ENCODE peak calls at places on chromosomes 12 and 14, in six cellular contexts. One of them, this sample, is unnamed.

GRCh38 chr12:28219827-28220226 is 29.6 kb downstream of the CCDC91 start:
- DNase-seq in stomach: no peak
- DNase-seq in K562: no peak
- DNase-seq in GM12878: no peak
- DNase-seq in suprapubic skin: no peak
- DNase-seq in spleen: no peak
- DNase-seq in this sample: no peak

GRCh38 chr12:21328578-21328977 is 6.1 kb downstream of the SLCO1A2 start:
- DNase-seq in K562: no peak
- DNase-seq in suprapubic skin: no peak
- DNase-seq in GM12878: no peak
- DNase-seq in stomach: no peak
- DNase-seq in spleen: no peak
- DNase-seq in this sample: no peak

GRCh38 chr14:59998575-59998974 is 78.6 kb downstream of the LRRC9 start:
- DNase-seq in spleen: no peak
- DNase-seq in suprapubic skin: no peak
- DNase-seq in stomach: no peak
- DNase-seq in K562: no peak
- DNase-seq in GM12878: no peak
- DNase-seq in this sample: no peak

GRCh38 chr12:94282675-94283074 is 134.3 kb downstream of the PLXNC1 start:
- DNase-seq in suprapubic skin: no peak
- DNase-seq in stomach: peak
- DNase-seq in GM12878: no peak
- DNase-seq in spleen: peak
- DNase-seq in K562: no peak
- DNase-seq in this sample: no peak

GRCh38 chr12:76922821-76923315 is 44.0 kb upstream of the CSRP2 start:
- DNase-seq in stomach: no peak
- DNase-seq in spleen: no peak
- DNase-seq in suprapubic skin: no peak
- DNase-seq in K562: no peak
- DNase-seq in GM12878: no peak
- DNase-seq in this sample: no peak

GRCh38 chr12:20588057-20588456 is 107.1 kb upstream of the SLCO1C1 start:
- DNase-seq in GM12878: no peak
- DNase-seq in spleen: no peak
- DNase-seq in K562: no peak
- DNase-seq in suprapubic skin: no peak
- DNase-seq in stomach: no peak
- DNase-seq in this sample: no peak

GRCh38 chr12:51972849-51973273 is 21.4 kb downstream of the ACVR1B start:
- DNase-seq in K562: peak
- DNase-seq in GM12878: no peak
- DNase-seq in stomach: peak
- DNase-seq in spleen: peak
- DNase-seq in suprapubic skin: no peak
- DNase-seq in this sample: no peak

GRCh38 chr12:59570134-59570533 is 25.7 kb upstream of the SLC16A7 start:
- DNase-seq in K562: no peak
- DNase-seq in spleen: no peak
- DNase-seq in stomach: no peak
- DNase-seq in suprapubic skin: no peak
- DNase-seq in GM12878: no peak
- DNase-seq in this sample: no peak

GRCh38 chr12:18677189-18677588 is 60.6 kb downstream of the PLCZ1 start:
- DNase-seq in suprapubic skin: no peak
- DNase-seq in K562: no peak
- DNase-seq in spleen: no peak
- DNase-seq in stomach: no peak
- DNase-seq in GM12878: no peak
- DNase-seq in this sample: no peak

GRCh38 chr14:77040995-77041744 is 12.7 kb upstream of the IRF2BPL start:
- DNase-seq in GM12878: no peak
- DNase-seq in stomach: no peak
- DNase-seq in suprapubic skin: no peak
- DNase-seq in K562: no peak
- DNase-seq in spleen: no peak
- DNase-seq in this sample: no peak

GRCh38 chr12:65925626-65926025 is 101.3 kb downstream of the HMGA2 start:
- DNase-seq in GM12878: no peak
- DNase-seq in suprapubic skin: no peak
- DNase-seq in spleen: no peak
- DNase-seq in stomach: no peak
- DNase-seq in K562: no peak
- DNase-seq in this sample: no peak

GRCh38 chr12:109777544-109777943 is 55.7 kb downstream of the TRPV4 start:
- DNase-seq in K562: peak
- DNase-seq in suprapubic skin: no peak
- DNase-seq in GM12878: peak
- DNase-seq in spleen: peak
- DNase-seq in stomach: no peak
- DNase-seq in this sample: no peak

GRCh38 chr12:47725091-47725772 is at the start of gene ENDOU:
- DNase-seq in suprapubic skin: peak
- DNase-seq in stomach: no peak
- DNase-seq in K562: no peak
- DNase-seq in GM12878: no peak
- DNase-seq in spleen: no peak
- DNase-seq in this sample: no peak

GRCh38 chr14:72907886-72908285 is 14.0 kb upstream of the DPF3 start:
- DNase-seq in stomach: no peak
- DNase-seq in suprapubic skin: no peak
- DNase-seq in GM12878: no peak
- DNase-seq in K562: peak
- DNase-seq in spleen: no peak
- DNase-seq in this sample: no peak

GRCh38 chr14:36204674-36205073 is 28.2 kb upstream of the PTCSC3 start:
- DNase-seq in suprapubic skin: no peak
- DNase-seq in spleen: no peak
- DNase-seq in K562: no peak
- DNase-seq in GM12878: no peak
- DNase-seq in stomach: no peak
- DNase-seq in this sample: no peak

GRCh38 chr14:67263499-67264149 is 22.4 kb downstream of the PALS1 start:
- DNase-seq in GM12878: no peak
- DNase-seq in K562: no peak
- DNase-seq in stomach: no peak
- DNase-seq in spleen: no peak
- DNase-seq in suprapubic skin: no peak
- DNase-seq in this sample: no peak

GRCh38 chr14:50530358-50530757 is 2.0 kb downstream of the MAP4K5 start:
- DNase-seq in suprapubic skin: no peak
- DNase-seq in spleen: no peak
- DNase-seq in stomach: no peak
- DNase-seq in K562: no peak
- DNase-seq in GM12878: no peak
- DNase-seq in this sample: no peak

GRCh38 chr12:69508581-69508980 is 38.4 kb downstream of the FRS2 start:
- DNase-seq in spleen: no peak
- DNase-seq in GM12878: no peak
- DNase-seq in stomach: no peak
- DNase-seq in suprapubic skin: no peak
- DNase-seq in K562: no peak
- DNase-seq in this sample: no peak

GRCh38 chr14:100406505-100407131 is 83.5 kb downstream of the SLC25A47 start:
- DNase-seq in suprapubic skin: no peak
- DNase-seq in stomach: peak
- DNase-seq in K562: peak
- DNase-seq in spleen: peak
- DNase-seq in GM12878: no peak
- DNase-seq in this sample: no peak

GRCh38 chr12:120116792-120117651 is 469 bp upstream of the RAB35 start:
- DNase-seq in GM12878: no peak
- DNase-seq in spleen: peak
- DNase-seq in K562: peak
- DNase-seq in stomach: peak
- DNase-seq in suprapubic skin: peak
- DNase-seq in this sample: peak
- TF ChIP-seq POLR2A in GM12878: peak
- TF ChIP-seq POLR2A in spleen: peak
- TF ChIP-seq POLR2A in K562: peak
- TF ChIP-seq POLR2A in stomach: peak
- TF ChIP-seq POLR2A in suprapubic skin: peak
- TF ChIP-seq POLR2A in this sample: no peak

DNA sequence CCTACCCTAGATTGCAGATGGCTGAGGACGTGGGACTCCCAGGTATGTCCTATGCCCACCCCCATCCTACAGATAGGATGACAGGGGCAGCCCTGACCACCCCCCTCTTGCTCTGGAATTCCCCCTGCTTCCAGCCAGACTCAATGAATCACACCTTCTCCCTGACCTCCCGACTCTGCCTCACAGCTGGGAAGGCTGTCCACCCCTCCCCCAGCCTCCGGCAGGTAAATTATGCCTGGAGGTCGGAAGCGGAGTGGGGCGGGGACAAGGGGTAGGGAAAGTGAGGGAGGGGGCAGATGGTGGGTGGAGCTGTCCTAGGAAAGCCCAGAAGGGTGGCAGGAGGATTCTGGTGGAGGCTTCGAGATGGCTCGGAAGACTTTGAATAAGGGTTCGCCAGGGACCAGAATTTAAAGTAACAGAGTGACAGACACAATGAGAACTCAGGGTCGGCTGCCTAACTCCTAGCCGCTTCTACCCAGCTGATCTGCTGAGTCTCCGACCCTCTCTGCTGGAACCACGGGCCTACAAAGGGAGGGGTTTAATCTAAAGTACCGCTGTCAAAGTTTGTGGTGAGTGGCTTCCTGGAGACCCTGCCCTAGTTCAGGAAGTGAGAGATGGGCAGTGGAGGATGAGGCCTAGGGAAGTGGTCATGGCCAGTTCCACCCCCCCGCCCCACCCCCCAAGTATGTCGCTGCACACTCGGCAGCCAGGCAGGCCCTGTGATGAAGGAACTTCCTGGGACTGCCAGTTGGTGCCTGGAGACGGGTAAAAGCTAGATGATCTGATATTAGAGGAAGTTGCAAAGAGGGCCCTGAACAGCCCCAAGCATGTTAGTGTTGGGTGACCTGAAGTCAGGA is 4.2 kb downstream of the PLEKHG3 start:
- DNase-seq in suprapubic skin: peak
- DNase-seq in GM12878: no peak
- DNase-seq in spleen: peak
- DNase-seq in stomach: no peak
- DNase-seq in K562: no peak
- DNase-seq in this sample: no peak
- H3K4me3 ChIP-seq in suprapubic skin: peak
- H3K4me3 ChIP-seq in GM12878: no peak
- H3K4me3 ChIP-seq in spleen: peak
- H3K4me3 ChIP-seq in stomach: peak
- H3K4me3 ChIP-seq in K562: no peak
- H3K4me3 ChIP-seq in this sample: peak

GRCh38 chr12:64767495-64767894 is 8.3 kb upstream of the GNS start:
- DNase-seq in K562: peak
- DNase-seq in suprapubic skin: no peak
- DNase-seq in stomach: no peak
- DNase-seq in GM12878: no peak
- DNase-seq in spleen: no peak
- DNase-seq in this sample: no peak
- TF ChIP-seq POLR2AphosphoS5 in K562: no peak
- TF ChIP-seq POLR2AphosphoS5 in suprapubic skin: no peak
- TF ChIP-seq POLR2AphosphoS5 in stomach: no peak
- TF ChIP-seq POLR2AphosphoS5 in GM12878: no peak
- TF ChIP-seq POLR2AphosphoS5 in spleen: no peak
- TF ChIP-seq POLR2AphosphoS5 in this sample: no peak

DNA sequence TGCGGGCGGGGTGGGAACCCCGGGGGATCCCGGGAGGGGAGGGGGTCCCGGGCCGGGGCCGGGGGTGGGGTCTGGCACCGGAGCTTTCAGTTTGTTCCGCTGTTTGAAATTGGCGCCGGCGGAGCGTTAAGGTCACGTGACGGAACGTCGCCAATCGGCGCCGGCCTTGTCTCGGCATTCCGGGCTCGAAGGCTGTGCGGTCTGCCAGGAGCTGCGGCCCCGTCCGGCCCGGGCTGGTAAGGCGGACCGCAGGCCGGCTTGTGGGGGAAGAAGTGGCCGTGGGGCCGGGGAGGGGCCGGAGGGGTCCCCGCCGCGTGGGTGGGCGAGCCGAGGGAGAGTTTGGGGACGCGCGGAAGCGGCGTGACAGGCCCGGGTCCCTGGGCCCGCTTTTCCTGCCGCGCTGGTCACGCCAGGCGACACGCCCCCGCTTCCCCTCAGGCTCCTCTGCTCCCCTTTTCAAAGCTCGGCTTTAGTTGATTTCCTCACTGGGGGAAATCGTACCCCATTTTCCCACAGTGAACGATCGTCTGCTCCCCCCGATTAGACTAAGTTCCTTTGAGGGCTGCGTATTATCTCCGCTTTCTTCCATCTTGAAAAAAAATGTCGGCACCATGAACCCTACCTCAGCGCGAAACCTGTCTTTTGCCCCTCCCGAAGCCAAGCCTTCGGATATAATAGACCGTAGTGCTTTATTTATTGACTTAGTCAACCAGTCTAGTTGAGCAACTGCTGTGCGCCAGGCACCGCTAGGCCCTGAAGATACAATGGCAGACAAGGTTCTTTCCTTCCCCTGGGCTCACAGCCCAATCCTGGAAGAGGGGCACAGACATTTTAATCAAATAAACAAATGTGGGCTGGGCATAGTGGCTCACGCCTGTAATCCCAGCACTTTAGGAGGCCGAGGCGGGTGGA is at the start of the genes FOXM1 and RHNO1:
- DNase-seq in GM12878: no peak
- DNase-seq in K562: peak
- DNase-seq in spleen: peak
- DNase-seq in suprapubic skin: peak
- DNase-seq in stomach: peak
- DNase-seq in this sample: peak
- TF ChIP-seq POLR2A in GM12878: peak
- TF ChIP-seq POLR2A in K562: peak
- TF ChIP-seq POLR2A in spleen: peak
- TF ChIP-seq POLR2A in suprapubic skin: peak
- TF ChIP-seq POLR2A in stomach: no peak
- TF ChIP-seq POLR2A in this sample: peak

DNA sequence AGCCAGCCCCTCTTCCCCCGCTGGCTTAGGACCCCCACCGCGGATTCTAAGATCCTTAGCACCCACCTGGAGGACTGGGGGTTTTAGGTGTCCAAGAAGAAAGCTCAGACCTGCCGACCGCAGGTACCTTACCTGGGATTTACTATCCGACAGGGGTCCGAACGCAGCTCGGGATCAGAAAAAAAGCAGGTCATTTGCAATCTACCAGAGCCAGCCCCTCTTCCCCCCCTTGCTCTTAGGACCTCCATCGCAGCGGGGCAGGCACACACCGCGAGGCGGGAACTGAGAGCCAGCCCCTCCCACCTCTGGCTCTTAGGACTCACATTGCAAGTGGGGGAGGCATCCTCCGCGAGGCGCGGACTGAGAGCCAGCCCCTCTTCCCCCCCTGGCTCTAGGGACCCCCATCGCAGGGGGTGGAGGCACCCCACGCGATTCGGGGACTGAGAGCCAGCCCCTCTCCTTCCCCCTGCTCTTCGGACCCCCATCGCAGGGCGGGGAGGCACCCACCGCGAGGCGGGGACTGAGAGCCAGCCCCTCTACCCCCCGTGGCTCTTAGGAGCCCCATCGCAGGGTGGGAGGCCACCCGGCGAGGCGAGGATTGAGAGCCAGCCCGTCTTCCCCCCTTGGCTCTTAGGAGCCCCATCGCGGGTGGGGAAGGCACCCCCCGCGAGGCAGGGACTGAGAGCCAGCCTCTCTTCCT is 45.3 kb downstream of the DDX11 start:
- DNase-seq in stomach: peak
- DNase-seq in suprapubic skin: peak
- DNase-seq in K562: peak
- DNase-seq in GM12878: no peak
- DNase-seq in spleen: peak
- DNase-seq in this sample: peak
- H3K4me3 ChIP-seq in stomach: peak
- H3K4me3 ChIP-seq in suprapubic skin: peak
- H3K4me3 ChIP-seq in K562: peak
- H3K4me3 ChIP-seq in GM12878: no peak
- H3K4me3 ChIP-seq in spleen: peak
- H3K4me3 ChIP-seq in this sample: peak

This sample was measured in breast epithelium.